ENCODE peak calls at places on chromosomes 12 and 14, in nine cellular contexts. B is ovary, Q is fibroblast of pulmonary artery, K is esophagus muscularis mucosa, X is kidney, E is transverse colon, W is omental fat pad, T is endothelial cell of umbilical vein, H is fibroblast of mammary gland. G is an unnamed sample.

GRCh38 chr12:120468271-120468845 is 1.2 kb downstream of the SRSF9 start:
- DNase-seq in T (no peak), X (no peak), Q (peak; percentile 70), W (peak; percentile 29), H (peak; percentile 66), B (peak; percentile 55), E (peak; percentile 43), K (no peak), G (peak; percentile 28)

GRCh38 chr12:2311001-2311778 is 258.4 kb downstream of the CACNA1C start:
- DNase-seq in E (no peak), X (no peak), K (no peak), Q (no peak), H (peak; percentile 88), W (no peak), B (no peak), T (no peak), G (no peak)

GRCh38 chr12:94571556-94571955 is 78.8 kb downstream of the TMCC3 start:
- DNase-seq in E (peak; percentile 81), T (peak; percentile 94), H (peak; percentile 85), Q (peak; percentile 92), W (no peak), K (no peak), B (peak; percentile 61), X (peak; percentile 82), G (no peak)

GRCh38 chr12:53327435-53328042 is 6.1 kb upstream of the AAAS start:
- DNase-seq in W (no peak), X (peak; percentile 14), H (peak; percentile 34), B (no peak), Q (peak; percentile 45), T (peak; percentile 21), E (no peak), K (no peak), G (no peak)

GRCh38 chr14:103401223-103402214 is 16.3 kb downstream of the MARK3 start:
- DNase-seq in K (no peak), X (no peak), Q (peak; percentile 77), T (peak; percentile 79), B (no peak), E (no peak), H (peak; percentile 89), W (no peak), G (no peak)

GRCh38 chr12:12240671-12241345 is 26.0 kb downstream of the LRP6 start:
- DNase-seq in Q (peak; percentile 59), K (no peak), T (peak; percentile 22), B (no peak), X (no peak), E (no peak), W (no peak), H (peak; percentile 58), G (no peak)

GRCh38 chr12:57224973-57225679 is 4.4 kb upstream of the SHMT2 start:
- DNase-seq in Q (no peak), H (no peak), T (peak; percentile 26), E (peak; percentile 69), X (no peak), W (no peak), K (no peak), B (no peak), G (peak; percentile 63)

GRCh38 chr12:59927041-59927440 is 331.2 kb downstream of the SLC16A7 start:
- DNase-seq in B (no peak), E (no peak), K (no peak), X (no peak), Q (no peak), T (no peak), W (no peak), H (peak; percentile 80), G (no peak)

GRCh38 chr14:32941668-32942065 is 3.0 kb downstream of the NPAS3 start:
- DNase-seq in T (no peak), H (no peak), B (no peak), K (no peak), W (no peak), X (no peak), E (no peak), Q (no peak), G (no peak)

GRCh38 chr12:91074851-91075250 is 17.0 kb upstream of the KERA start:
- DNase-seq in E (no peak), Q (no peak), B (no peak), X (no peak), T (no peak), H (no peak), K (no peak), W (no peak), G (no peak)

GRCh38 chr14:24630087-24630871 is 3.7 kb downstream of the GZMB start:
- DNase-seq in B (no peak), Q (no peak), X (no peak), H (no peak), K (peak; percentile 77), W (no peak), T (no peak), E (no peak), G (no peak)

GRCh38 chr14:52119030-52119429 is 50.2 kb upstream of the NID2 start:
- DNase-seq in Q (no peak), K (no peak), B (no peak), H (no peak), E (no peak), X (no peak), T (no peak), W (no peak), G (no peak)

GRCh38 chr12:128914908-128915563 is 61.8 kb downstream of the GLT1D1 start:
- DNase-seq in E (no peak), X (no peak), B (no peak), H (no peak), W (no peak), T (no peak), Q (no peak), K (no peak), G (peak; percentile 20)

GRCh38 chr12:38689704-38690103 is 215.7 kb downstream of the CPNE8 start:
- DNase-seq in X (no peak), W (no peak), T (no peak), H (peak; percentile 72), K (no peak), Q (peak; percentile 43), E (no peak), B (no peak), G (no peak)

GRCh38 chr14:87869619-87870583 is 123.1 kb downstream of the GALC start:
- DNase-seq in Q (peak; percentile 56), B (no peak), T (no peak), E (no peak), X (no peak), K (no peak), W (no peak), H (peak; percentile 93), G (no peak)

GRCh38 chr14:68705741-68706283 is 87.1 kb downstream of the ZFP36L1 start:
- DNase-seq in X (peak; percentile 92), W (no peak), K (no peak), H (no peak), T (no peak), Q (no peak), B (no peak), E (peak; percentile 84), G (no peak)

GRCh38 chr14:73754911-73755360 is 40.8 kb upstream of the PNMA1 start:
- DNase-seq in E (peak; percentile 59), Q (peak; percentile 64), T (peak; percentile 63), B (peak; percentile 75), H (peak; percentile 64), X (peak; percentile 81), K (no peak), W (no peak), G (no peak)

GRCh38 chr14:63725786-63726185 is 2.1 kb downstream of the SGPP1 start:
- DNase-seq in K (no peak), E (no peak), B (no peak), Q (no peak), H (no peak), W (no peak), X (no peak), T (peak; percentile 11), G (no peak)

GRCh38 chr12:132131229-132131628 is 12.9 kb downstream of the DDX51 start:
- DNase-seq in Q (no peak), W (no peak), H (no peak), E (no peak), X (no peak), B (no peak), K (no peak), T (no peak), G (no peak)

DNA sequence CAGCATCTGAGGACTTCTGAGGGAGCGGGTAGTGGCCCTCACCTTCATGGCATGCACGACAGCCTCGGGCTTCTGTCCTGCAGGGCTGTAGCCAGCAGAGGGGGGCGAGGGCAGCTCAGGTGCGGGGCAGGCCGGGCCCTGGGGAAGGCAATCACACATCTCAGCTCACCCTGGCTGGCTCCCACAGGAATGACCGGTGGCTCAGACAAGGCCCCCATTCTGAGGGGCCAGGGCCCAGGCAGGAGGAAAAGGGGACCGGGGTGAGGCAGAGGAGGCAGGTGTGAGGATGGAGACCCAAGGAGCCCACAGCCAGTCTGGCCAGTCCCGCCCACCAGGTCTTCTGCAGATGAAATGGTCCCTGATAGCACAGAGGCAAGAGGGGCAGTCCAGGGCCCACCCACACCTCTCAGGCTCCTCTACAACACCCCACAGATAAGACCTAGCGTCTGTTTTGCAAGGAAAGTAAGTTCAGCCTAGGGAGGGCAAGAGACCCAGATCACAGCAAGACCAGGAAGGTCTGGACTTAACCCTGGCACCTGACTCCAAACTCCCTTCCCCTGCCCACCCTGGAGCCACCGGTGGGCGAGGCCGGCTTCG is 35.9 kb downstream of the CCNK start:
- DNase-seq in W (no peak), E (no peak), Q (no peak), K (no peak), X (peak; percentile 55), B (no peak), T (no peak), H (no peak), G (no peak)
- TF ChIP-seq CTCF in W (no peak), E (no peak), Q (no peak), K (no peak), X (no peak), B (no peak), T (no peak), H (no peak), G (no peak)

DNA sequence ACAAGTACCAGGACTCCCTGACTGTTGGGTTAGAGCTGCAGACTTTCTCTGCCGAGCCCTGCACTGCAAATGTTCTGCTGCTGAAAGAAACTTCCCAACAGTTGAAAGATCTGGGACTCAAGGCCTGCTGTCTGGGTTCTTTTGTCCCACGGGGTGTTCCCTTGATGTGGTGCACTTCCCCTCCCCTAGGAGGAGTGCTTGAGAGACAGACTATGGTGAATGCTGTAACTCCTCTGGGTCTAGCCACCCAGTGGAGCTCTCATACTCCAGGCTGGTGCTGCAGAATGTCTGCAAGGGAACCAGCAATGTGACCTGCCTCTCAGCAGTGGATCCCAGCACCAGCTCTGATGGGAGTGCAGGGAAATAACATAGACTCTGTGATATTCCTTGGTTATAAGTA is 129.2 kb upstream of the SLCO1B1 start:
- DNase-seq in T (no peak), E (no peak), Q (no peak), W (no peak), H (no peak), K (no peak), B (no peak), X (no peak), G (no peak)
- TF ChIP-seq CTCF in T (no peak), E (no peak), Q (no peak), W (no peak), H (no peak), K (no peak), B (no peak), X (no peak), G (no peak)

GRCh38 chr12:6284273-6284672 is 26.2 kb upstream of the PLEKHG6 start:
- DNase-seq in H (no peak), X (no peak), K (no peak), Q (no peak), B (no peak), W (no peak), T (no peak), E (no peak), G (no peak)
- TF ChIP-seq CTCF in H (no peak), X (no peak), K (no peak), Q (no peak), B (no peak), W (no peak), T (no peak), E (no peak), G (no peak)

GRCh38 chr12:104825408-104825807 is 132.7 kb downstream of the SLC41A2 start:
- DNase-seq in W (no peak), Q (peak; percentile 36), B (no peak), T (no peak), X (no peak), H (peak; percentile 41), E (no peak), K (no peak), G (no peak)
- TF ChIP-seq CTCF in W (no peak), Q (peak; percentile 42), B (no peak), T (peak; percentile 35), X (no peak), H (peak; percentile 51), E (no peak), K (no peak), G (peak; percentile 23)